ENCODE peak calls at places on chromosome 13, in eight cellular contexts. F is left lung; O is CD8-positive, alpha-beta memory T cell; Z is CD4-positive, alpha-beta T cell; R is cardiac muscle cell; H is OCI-LY7; N is left ventricle myocardium inferior; M is body of pancreas. K is an unnamed sample.
A peak's percentile ranks its signal among the peaks of the same experiment; 100 is the strongest.

GRCh38 chr13:79405501-79405830 is 589 bp downstream of the RBM26 start:
- DNase-seq in F (no peak), O (no peak), Z (no peak), R (no peak), H (no peak), N (no peak), M (no peak), K (no peak)

GRCh38 chr13:37869756-37870488 is at the start of gene TRPC4:
- DNase-seq in F (peak; percentile 32), O (no peak), Z (no peak), R (peak; percentile 59), H (no peak), N (peak; percentile 40), M (peak; percentile 58), K (no peak)

GRCh38 chr13:74466015-74466414 is 331.8 kb upstream of the KLF12 start:
- DNase-seq in F (no peak), O (no peak), Z (no peak), R (no peak), H (no peak), N (no peak), M (no peak), K (no peak)

GRCh38 chr13:31595568-31595967 is 143.8 kb upstream of the RXFP2 start:
- DNase-seq in F (no peak), O (no peak), Z (no peak), R (no peak), H (no peak), N (no peak), M (no peak), K (no peak)

GRCh38 chr13:80340643-80341097 is 256 bp downstream of the SPRY2 start:
- DNase-seq in F (peak; percentile 51), O (peak; percentile 16), Z (no peak), R (no peak), H (no peak), N (no peak), M (no peak), K (no peak)

GRCh38 chr13:83753912-83754624 is 128.2 kb downstream of the SLITRK1 start:
- DNase-seq in F (no peak), O (no peak), Z (no peak), R (no peak), H (no peak), N (no peak), M (no peak), K (no peak)

GRCh38 chr13:74770361-74770760 is 636.2 kb upstream of the KLF12 start:
- DNase-seq in F (no peak), O (no peak), Z (no peak), R (no peak), H (no peak), N (no peak), M (no peak), K (no peak)

GRCh38 chr13:69857188-69857821 is 250.3 kb upstream of the ATXN8OS start:
- DNase-seq in F (no peak), O (no peak), Z (no peak), R (peak; percentile 86), H (peak; percentile 63), N (no peak), M (no peak), K (no peak)

GRCh38 chr13:87698268-87698667 is 27.1 kb downstream of the SLITRK5 start:
- DNase-seq in F (no peak), O (no peak), Z (no peak), R (no peak), H (no peak), N (no peak), M (no peak), K (no peak)

GRCh38 chr13:103033999-103034398 is 32.2 kb downstream of the SLC10A2 start:
- DNase-seq in F (no peak), O (no peak), Z (no peak), R (no peak), H (peak; percentile 65), N (no peak), M (no peak), K (no peak)

DNA sequence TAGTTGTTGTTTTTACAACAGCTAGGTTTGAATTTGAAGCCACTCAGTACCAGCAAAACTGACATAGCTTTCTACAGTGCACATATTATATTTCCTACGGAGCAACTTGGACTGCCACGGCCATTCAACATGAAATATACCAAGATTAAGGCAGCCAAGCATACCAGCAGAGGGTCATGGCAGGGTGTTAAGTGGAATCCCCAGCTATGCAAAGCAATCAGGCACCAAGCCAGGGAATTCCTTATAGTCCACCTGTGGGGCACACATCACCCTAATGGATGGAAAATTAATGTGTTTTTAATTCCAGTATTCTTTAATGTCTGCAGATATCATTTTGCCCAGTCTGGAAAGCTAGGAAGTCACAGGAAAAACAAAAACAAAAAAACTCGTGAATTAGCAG is 1190.3 kb downstream of the EFNB2 start:
- DNase-seq in F (no peak), O (no peak), Z (no peak), R (no peak), H (no peak), N (no peak), M (no peak), K (no peak)
- H3K9me3 ChIP-seq in F (no peaks in the 10 kb centered on the region), O (no peaks in the 10 kb centered on the region), Z (no peaks in the 10 kb centered on the region), R (no peaks in the 10 kb centered on the region), H (no peaks in the 10 kb centered on the region), N (no peaks in the 10 kb centered on the region), M (no peaks in the 10 kb centered on the region), K (no peaks in the 10 kb centered on the region)

GRCh38 chr13:112428704-112429103 is 52.5 kb downstream of the SPACA7 start:
- DNase-seq in F (no peak), O (no peak), Z (no peak), R (no peak), H (no peak), N (no peak), M (no peak), K (no peak)

DNA sequence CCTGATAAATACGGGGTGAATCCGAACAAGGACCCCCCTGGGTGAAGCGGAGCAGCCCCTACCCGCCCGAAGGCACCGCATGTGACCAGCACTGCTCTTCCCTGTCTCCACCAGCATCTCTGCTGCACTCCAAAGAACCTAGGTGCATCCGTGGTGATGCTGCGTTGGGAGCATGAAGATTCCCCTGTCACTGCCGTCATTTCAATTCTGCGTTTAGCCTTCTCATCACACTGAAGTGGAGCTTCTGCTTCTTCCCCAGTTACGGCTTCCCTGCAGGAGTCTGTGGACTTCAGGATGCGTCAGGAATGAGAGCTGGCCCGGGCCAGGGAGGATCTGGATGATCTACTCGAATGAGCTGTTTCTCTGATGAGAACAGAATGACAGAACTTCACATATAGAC is 47.9 kb downstream of the SPACA7 start:
- DNase-seq in F (no peak), O (no peak), Z (no peak), R (no peak), H (no peak), N (no peak), M (no peak), K (no peak)
- H3K9me3 ChIP-seq in F (no peaks in the 10 kb centered on the region), O (no peaks in the 10 kb centered on the region), Z (peaks cover 17% of the 10 kb centered on the region), R (no peaks in the 10 kb centered on the region), H (no peaks in the 10 kb centered on the region), N (peaks cover 81% of the 10 kb centered on the region), M (peaks cover 7% of the 10 kb centered on the region), K (no peaks in the 10 kb centered on the region)

DNA sequence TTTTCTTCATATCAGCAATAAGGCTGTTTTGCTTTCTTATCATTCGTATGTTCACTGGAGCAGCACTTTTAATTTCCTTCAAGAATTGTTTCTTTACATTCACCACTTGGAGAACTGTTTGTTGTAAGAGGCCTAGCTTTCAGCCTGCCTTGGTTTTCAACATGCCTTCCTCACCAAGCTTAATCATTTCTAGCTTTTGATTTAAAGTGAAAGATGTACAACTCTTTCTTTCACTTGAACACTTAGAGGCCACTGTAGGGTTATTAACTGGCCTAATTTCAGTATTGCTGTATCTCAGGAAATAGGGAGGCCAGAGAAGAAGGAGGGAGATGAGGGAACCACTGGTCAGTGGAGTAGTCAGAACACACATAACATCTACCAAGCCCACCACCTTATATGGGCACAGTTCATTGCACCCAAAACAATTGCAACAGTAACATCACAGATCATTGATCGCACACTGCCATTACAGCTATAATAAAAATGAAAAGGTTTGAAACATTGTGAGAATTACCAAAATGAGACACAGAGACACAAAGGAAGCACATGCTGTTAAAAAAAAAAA is 181.4 kb upstream of the TUBA3C start:
- DNase-seq in F (no peak), O (no peak), Z (no peak), R (no peak), H (no peak), N (no peak), M (no peak), K (no peak)
- H3K9me3 ChIP-seq in F (no peaks in the 10 kb centered on the region), O (no peaks in the 10 kb centered on the region), Z (no peaks in the 10 kb centered on the region), R (no peaks in the 10 kb centered on the region), H (no peaks in the 10 kb centered on the region), N (no peaks in the 10 kb centered on the region), M (no peaks in the 10 kb centered on the region), K (no peaks in the 10 kb centered on the region)

DNA sequence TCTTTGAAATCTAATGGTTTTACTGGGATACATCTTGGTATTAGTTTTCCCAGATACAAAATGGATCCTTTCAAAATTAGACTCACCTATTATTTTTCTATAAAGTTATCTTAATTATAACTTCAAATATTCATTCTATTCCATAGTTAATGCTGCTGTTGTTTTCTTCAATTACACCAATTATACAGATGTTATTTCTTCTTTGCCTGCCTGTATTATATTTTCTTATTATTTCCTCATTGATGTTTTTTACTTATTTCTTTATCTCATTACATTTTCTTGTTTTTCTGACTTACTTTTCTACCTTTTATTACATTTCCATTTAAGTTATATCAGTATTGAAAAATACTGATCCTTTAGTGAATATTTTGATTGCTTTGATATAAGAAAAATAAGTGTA is 40.9 kb downstream of the SPACA7 start:
- DNase-seq in F (no peak), O (no peak), Z (no peak), R (no peak), H (no peak), N (no peak), M (no peak), K (no peak)
- H3K9me3 ChIP-seq in F (no peaks in the 10 kb centered on the region), O (no peaks in the 10 kb centered on the region), Z (peaks cover 54% of the 10 kb centered on the region), R (no peaks in the 10 kb centered on the region), H (no peaks in the 10 kb centered on the region), N (peaks cover 100% of the 10 kb centered on the region), M (peaks cover 31% of the 10 kb centered on the region), K (no peaks in the 10 kb centered on the region)

GRCh38 chr13:19150712-19151228 is 30.9 kb downstream of the TUBA3C start:
- DNase-seq in F (no peak), O (no peak), Z (no peak), R (no peak), H (no peak), N (no peak), M (no peak), K (no peak)

GRCh38 chr13:19150226-19150625 is 31.4 kb downstream of the TUBA3C start:
- DNase-seq in F (no peak), O (no peak), Z (no peak), R (no peak), H (no peak), N (no peak), M (no peak), K (no peak)

GRCh38 chr13:19153782-19154450 is 27.7 kb downstream of the TUBA3C start:
- DNase-seq in F (no peak), O (no peak), Z (no peak), R (no peak), H (no peak), N (no peak), M (peak; percentile 31), K (no peak)

GRCh38 chr13:19151581-19152263 is 29.9 kb downstream of the TUBA3C start:
- DNase-seq in F (no peak), O (no peak), Z (no peak), R (no peak), H (no peak), N (no peak), M (no peak), K (no peak)

GRCh38 chr13:19152403-19152802 is 29.2 kb downstream of the TUBA3C start:
- DNase-seq in F (no peak), O (no peak), Z (no peak), R (no peak), H (no peak), N (no peak), M (no peak), K (no peak)
- H3K9me3 ChIP-seq in F (no peaks in the 10 kb centered on the region), O (no peaks in the 10 kb centered on the region), Z (no peaks in the 10 kb centered on the region), R (no peaks in the 10 kb centered on the region), H (no peaks in the 10 kb centered on the region), N (peaks cover 8% of the 10 kb centered on the region), M (no peaks in the 10 kb centered on the region), K (no peaks in the 10 kb centered on the region)

GRCh38 chr13:111577429-111577828 is 257.0 kb downstream of the TEX29 start:
- DNase-seq in F (no peak), O (no peak), Z (no peak), R (no peak), H (no peak), N (no peak), M (no peak), K (no peak)
- H3K9me3 ChIP-seq in F (no peaks in the 10 kb centered on the region), O (no peaks in the 10 kb centered on the region), Z (peaks cover 18% of the 10 kb centered on the region), R (no peaks in the 10 kb centered on the region), H (no peaks in the 10 kb centered on the region), N (peaks cover 35% of the 10 kb centered on the region), M (peaks cover 16% of the 10 kb centered on the region), K (peaks cover 3% of the 10 kb centered on the region)

K was measured in T-helper 17 cell.